ENCODE peak calls at places on chromosomes 6 and 20, in five cellular contexts. M is kidney epithelial cell, C is right atrium auricular region, L is brain microvascular endothelial cell, T is PC-9. R is an unnamed sample. For H3K27me3 and H3K36me3, the result is how much of the 10 kb centered on the place peaks cover.

GRCh38 chr6:91358986-91359385 is 772.1 kb upstream of the MAP3K7 start:
- DNase-seq in M (no peak), C (no peak), L (no peak), T (no peak), R (no peak)

GRCh38 chr6:90375681-90376439 is 79.2 kb upstream of the BACH2 start:
- DNase-seq in M (no peak), C (no peak), L (peak), T (no peak), R (peak)

GRCh38 chr6:129186988-129187387 is 304.1 kb downstream of the LAMA2 start:
- DNase-seq in M (peak), C (no peak), L (peak), T (peak), R (peak)

GRCh38 chr6:115796061-115796460 is 264.6 kb downstream of the FRK start:
- DNase-seq in M (no peak), C (no peak), L (no peak), T (no peak), R (peak)

GRCh38 chr20:363319-364078 is 16.6 kb downstream of the NRSN2 start:
- DNase-seq in M (no peak), C (no peak), L (no peak), T (peak), R (no peak)

GRCh38 chr6:355809-356208 is 35.7 kb upstream of the IRF4 start:
- DNase-seq in M (no peak), C (no peak), L (no peak), T (no peak), R (no peak)

GRCh38 chr20:60638430-60639098 is 613.5 kb upstream of the CDH4 start:
- DNase-seq in M (no peak), C (no peak), L (no peak), T (no peak), R (no peak)

GRCh38 chr6:96613291-96613999 is 50.5 kb downstream of the FHL5 start:
- DNase-seq in M (no peak), C (no peak), L (no peak), T (no peak), R (no peak)

GRCh38 chr6:166908812-166909211 is 47.5 kb downstream of the RNASET2 start:
- DNase-seq in M (no peak), C (no peak), L (no peak), T (no peak), R (no peak)

GRCh38 chr6:32271427-32271826 is 47.6 kb upstream of the NOTCH4 start:
- DNase-seq in M (no peak), C (no peak), L (no peak), T (no peak), R (no peak)

GRCh38 chr6:3133515-3133914 is 15.0 kb downstream of the BPHL start:
- DNase-seq in M (no peak), C (no peak), L (no peak), T (no peak), R (no peak)

GRCh38 chr6:87029711-87030314 is 65.1 kb downstream of the CGA start:
- DNase-seq in M (peak), C (no peak), L (peak), T (peak), R (no peak)

GRCh38 chr6:42808492-42809483 is 26.9 kb downstream of the BICRAL start:
- DNase-seq in M (no peak), C (no peak), L (no peak), T (no peak), R (no peak)

GRCh38 chr20:24991897-24992419 is 593 bp downstream of the APMAP start:
- DNase-seq in M (no peak), C (peak), L (peak), T (no peak), R (peak)

GRCh38 chr6:150770631-150771030 is 94.9 kb upstream of the MTHFD1L start:
- DNase-seq in M (no peak), C (no peak), L (no peak), T (no peak), R (peak)

GRCh38 chr6:106870824-106871300 is 103.7 kb downstream of the CD24 start:
- DNase-seq in M (peak), C (no peak), L (no peak), T (peak), R (no peak)

DNA sequence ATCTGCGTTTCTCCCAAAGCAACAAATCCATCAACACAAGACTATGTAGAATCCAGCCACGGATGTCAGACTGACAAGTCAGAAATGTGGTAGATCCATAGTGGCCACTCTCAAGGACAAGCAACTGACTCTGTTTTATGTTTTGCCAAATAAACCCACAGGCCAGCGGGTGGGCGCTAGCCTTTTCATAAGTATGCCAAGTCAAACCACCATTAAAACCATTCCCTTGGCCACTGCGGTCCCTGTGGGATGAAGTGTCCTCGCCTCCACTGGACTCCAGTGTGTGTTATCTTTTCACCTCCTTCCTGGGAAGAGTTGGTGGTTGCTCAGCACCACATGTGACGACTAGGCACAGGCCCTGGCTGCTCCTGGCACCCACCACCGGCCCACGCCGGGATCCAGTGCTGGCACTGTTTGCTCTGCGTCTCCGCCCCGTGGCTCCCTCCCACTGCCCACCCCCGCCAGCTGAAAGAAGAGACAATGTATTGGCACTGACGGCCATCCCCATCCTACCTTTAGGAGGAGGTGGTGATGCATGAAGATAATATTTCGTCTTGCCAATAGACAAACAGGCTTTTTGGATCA is 103.4 kb downstream of the FOXC1 start:
- DNase-seq in M (no peak), C (no peak), L (no peak), T (no peak), R (no peak)
- H3K4me3 ChIP-seq in M (no peak), C (no peak), L (no peak), T (no peak), R (no peak)

GRCh38 chr6:137491478-137491877 is 2.7 kb downstream of the OLIG3 start:
- DNase-seq in M (no peak), C (no peak), L (no peak), T (no peak), R (no peak)
- H3K27me3 ChIP-seq in M (half or more), C (half or more), L (half or more), T (under half), R (half or more)

GRCh38 chr6:11712760-11713159 is 65.8 kb downstream of the ADTRP start:
- DNase-seq in M (no peak), C (peak), L (no peak), T (no peak), R (no peak)
- H3K36me3 ChIP-seq in M (under half), C (under half), L (under half), T (under half), R (under half)

DNA sequence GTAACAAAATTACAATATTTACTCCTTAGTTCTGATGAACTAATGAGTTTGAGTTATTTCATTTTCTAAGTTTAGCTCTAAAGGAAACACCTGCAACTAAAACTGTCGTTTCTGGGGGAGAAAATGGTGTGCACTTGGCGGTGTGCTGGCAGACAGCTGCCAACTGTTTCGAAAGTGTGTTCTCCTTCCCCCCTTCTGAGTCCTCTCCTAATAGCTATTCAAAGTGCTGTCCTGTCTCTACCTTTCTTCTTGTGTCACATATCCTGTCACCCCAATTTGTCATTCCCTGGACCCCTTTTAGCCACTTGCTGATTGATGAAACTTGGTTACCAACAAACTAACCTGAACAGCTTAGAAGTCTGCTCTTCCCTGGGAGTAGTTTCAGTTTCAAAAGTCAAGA is 4.9 kb upstream of the UBE2J1 start:
- DNase-seq in M (no peak), C (no peak), L (no peak), T (no peak), R (no peak)
- H3K4me3 ChIP-seq in M (no peak), C (peak), L (no peak), T (no peak), R (no peak)

DNA sequence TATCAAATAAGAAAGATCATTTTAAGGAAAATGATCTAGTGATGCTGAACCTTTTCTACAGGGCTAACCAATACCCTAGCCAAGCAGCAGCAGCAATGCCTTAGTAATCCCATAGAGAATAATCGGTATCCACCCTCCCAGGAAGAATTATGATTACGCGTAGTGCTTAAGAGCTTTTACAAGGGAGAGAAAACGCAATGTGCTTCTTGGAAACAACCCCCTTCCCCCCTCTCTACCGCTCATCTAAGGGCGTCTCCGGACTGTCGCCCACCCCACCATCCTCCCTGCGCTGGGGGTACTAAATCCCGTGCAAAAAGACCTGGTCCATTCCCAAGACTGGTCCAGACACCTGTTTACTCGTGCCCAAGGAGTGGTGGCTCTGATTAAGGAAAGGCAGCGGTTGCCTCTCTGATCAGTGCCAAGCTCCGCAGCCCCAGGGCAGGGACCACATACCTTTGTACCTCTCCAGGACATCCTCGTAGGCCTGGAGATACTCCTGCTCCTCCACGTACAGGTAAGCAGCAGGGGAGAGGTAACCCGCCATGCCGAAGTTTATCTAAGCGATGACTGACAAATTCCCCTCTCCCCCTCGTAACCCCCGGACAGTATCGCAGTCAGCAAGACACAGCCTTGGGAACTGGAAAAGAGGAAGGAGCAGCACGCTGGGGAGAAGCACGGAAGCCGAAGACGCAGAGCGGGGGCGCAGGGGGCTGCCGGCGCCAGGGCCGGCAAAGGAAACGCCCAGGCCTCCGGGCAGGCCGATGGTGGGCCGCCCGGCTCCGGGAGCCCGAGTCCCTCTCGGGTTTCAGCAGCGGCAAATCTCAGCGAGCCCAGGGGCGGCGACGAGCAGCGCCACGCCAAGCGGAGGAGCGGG is 112.1 kb upstream of the BEND6 start:
- DNase-seq in M (no peak), C (no peak), L (peak), T (peak), R (peak)
- H3K27me3 ChIP-seq in M (under half), C (under half), L (under half), T (under half), R (under half)

DNA sequence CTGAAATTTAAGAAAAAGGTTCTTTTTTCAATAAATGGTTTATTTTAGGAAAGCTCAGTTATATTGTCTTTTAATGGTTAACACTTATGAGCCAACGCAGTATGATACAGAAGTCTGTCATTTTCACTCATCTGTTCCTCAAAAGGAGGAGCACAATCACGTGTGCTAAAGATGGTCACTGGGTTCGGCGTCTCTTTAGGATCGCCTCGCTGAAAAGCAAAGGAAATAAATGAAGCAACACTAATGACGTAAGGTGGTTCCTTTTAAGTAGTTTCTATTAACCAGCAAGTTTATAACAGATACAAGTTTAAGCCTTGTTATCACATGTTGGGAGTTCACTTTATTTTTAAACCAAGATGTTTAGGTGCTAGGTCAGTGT is 125.7 kb downstream of the MAP3K4 start:
- DNase-seq in M (no peak), C (no peak), L (no peak), T (no peak), R (no peak)
- H3K36me3 ChIP-seq in M (under half), C (half or more), L (under half), T (under half), R (half or more)

GRCh38 chr6:18550119-18550518 is 163.0 kb downstream of the RNF144B start:
- DNase-seq in M (no peak), C (no peak), L (no peak), T (no peak), R (no peak)

GRCh38 chr6:18551228-18551627 is 164.1 kb downstream of the RNF144B start:
- DNase-seq in M (peak), C (no peak), L (peak), T (no peak), R (peak)

GRCh38 chr6:18543061-18543460 is 155.9 kb downstream of the RNF144B start:
- DNase-seq in M (no peak), C (no peak), L (no peak), T (no peak), R (no peak)

DNA sequence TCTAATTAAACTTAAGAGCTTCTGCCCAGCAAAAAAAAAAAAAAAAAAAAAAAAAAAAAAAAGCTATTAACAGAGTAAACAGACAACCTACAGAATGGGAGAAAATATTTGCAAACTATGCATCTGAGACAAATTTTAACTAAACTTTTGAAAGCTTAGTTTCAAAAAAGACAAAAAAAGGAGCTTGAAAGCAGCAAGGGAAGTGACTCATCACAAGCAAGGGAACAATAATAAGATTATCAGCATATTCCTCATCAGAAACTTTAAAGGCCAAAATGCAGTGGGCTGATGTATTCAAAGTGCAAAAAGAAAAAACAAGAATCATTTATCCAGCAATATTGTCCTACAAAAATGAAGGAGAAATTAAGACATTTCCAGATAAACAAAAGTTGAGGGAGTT is 158.6 kb downstream of the RNF144B start:
- DNase-seq in M (no peak), C (no peak), L (peak), T (no peak), R (no peak)
- H3K4me3 ChIP-seq in M (no peak), C (no peak), L (no peak), T (no peak), R (no peak)

R was measured in MG63.